ENCODE peak calls at places on chromosomes 12 and 14, in seven cellular contexts. One of them, this sample, is unnamed.

GRCh38 chr14:50839048-50839447 is 8.1 kb upstream of the NIN start:
- DNase-seq in activated T-helper 1 cell treated with anti-CD3 and anti-CD28 coated beads, Interleukin-2, amount 50 U/mL, for 16 hours: no peak
- DNase-seq in stimulated activated CD4-positive, alpha-beta T cell treated with anti-CD3 and anti-CD28 coated beads, Interleukin-2, amount 100 ng/mL, for 4 hours: no peak
- DNase-seq in H9: no peak
- DNase-seq in fibroblast of lung: peak
- DNase-seq in AG10803: no peak
- DNase-seq in iris pigment epithelial cell: peak
- DNase-seq in this sample: no peak

GRCh38 chr12:124563809-124564208 is 3.6 kb downstream of the NCOR2 start:
- DNase-seq in H9: no peak
- DNase-seq in activated T-helper 1 cell treated with anti-CD3 and anti-CD28 coated beads, Interleukin-2, amount 50 U/mL, for 16 hours: no peak
- DNase-seq in fibroblast of lung: no peak
- DNase-seq in stimulated activated CD4-positive, alpha-beta T cell treated with anti-CD3 and anti-CD28 coated beads, Interleukin-2, amount 100 ng/mL, for 4 hours: no peak
- DNase-seq in iris pigment epithelial cell: no peak
- DNase-seq in AG10803: no peak
- DNase-seq in this sample: no peak

GRCh38 chr14:83958359-83958758 is 1571.6 kb upstream of the FLRT2 start:
- DNase-seq in H9: no peak
- DNase-seq in fibroblast of lung: no peak
- DNase-seq in iris pigment epithelial cell: no peak
- DNase-seq in stimulated activated CD4-positive, alpha-beta T cell treated with anti-CD3 and anti-CD28 coated beads, Interleukin-2, amount 100 ng/mL, for 4 hours: no peak
- DNase-seq in AG10803: no peak
- DNase-seq in activated T-helper 1 cell treated with anti-CD3 and anti-CD28 coated beads, Interleukin-2, amount 50 U/mL, for 16 hours: no peak
- DNase-seq in this sample: no peak

GRCh38 chr14:35369701-35370191 is 34.8 kb downstream of the NFKBIA start:
- DNase-seq in AG10803: no peak
- DNase-seq in stimulated activated CD4-positive, alpha-beta T cell treated with anti-CD3 and anti-CD28 coated beads, Interleukin-2, amount 100 ng/mL, for 4 hours: no peak
- DNase-seq in iris pigment epithelial cell: peak
- DNase-seq in H9: no peak
- DNase-seq in activated T-helper 1 cell treated with anti-CD3 and anti-CD28 coated beads, Interleukin-2, amount 50 U/mL, for 16 hours: no peak
- DNase-seq in fibroblast of lung: peak
- DNase-seq in this sample: no peak

GRCh38 chr12:25241171-25242020 is 9.3 kb downstream of the KRAS start:
- DNase-seq in stimulated activated CD4-positive, alpha-beta T cell treated with anti-CD3 and anti-CD28 coated beads, Interleukin-2, amount 100 ng/mL, for 4 hours: peak
- DNase-seq in AG10803: peak
- DNase-seq in activated T-helper 1 cell treated with anti-CD3 and anti-CD28 coated beads, Interleukin-2, amount 50 U/mL, for 16 hours: no peak
- DNase-seq in fibroblast of lung: peak
- DNase-seq in iris pigment epithelial cell: peak
- DNase-seq in H9: no peak
- DNase-seq in this sample: no peak

GRCh38 chr14:25150934-25151790 is 101.2 kb upstream of the STXBP6 start:
- DNase-seq in H9: no peak
- DNase-seq in stimulated activated CD4-positive, alpha-beta T cell treated with anti-CD3 and anti-CD28 coated beads, Interleukin-2, amount 100 ng/mL, for 4 hours: no peak
- DNase-seq in AG10803: peak
- DNase-seq in activated T-helper 1 cell treated with anti-CD3 and anti-CD28 coated beads, Interleukin-2, amount 50 U/mL, for 16 hours: no peak
- DNase-seq in fibroblast of lung: peak
- DNase-seq in iris pigment epithelial cell: peak
- DNase-seq in this sample: no peak

GRCh38 chr14:34420547-34421150 is 41.4 kb downstream of the SPTSSA start:
- DNase-seq in stimulated activated CD4-positive, alpha-beta T cell treated with anti-CD3 and anti-CD28 coated beads, Interleukin-2, amount 100 ng/mL, for 4 hours: no peak
- DNase-seq in fibroblast of lung: no peak
- DNase-seq in AG10803: no peak
- DNase-seq in activated T-helper 1 cell treated with anti-CD3 and anti-CD28 coated beads, Interleukin-2, amount 50 U/mL, for 16 hours: no peak
- DNase-seq in H9: no peak
- DNase-seq in iris pigment epithelial cell: no peak
- DNase-seq in this sample: no peak

GRCh38 chr12:42873401-42873800 is 283.9 kb upstream of the PRICKLE1 start:
- DNase-seq in fibroblast of lung: peak
- DNase-seq in activated T-helper 1 cell treated with anti-CD3 and anti-CD28 coated beads, Interleukin-2, amount 50 U/mL, for 16 hours: no peak
- DNase-seq in AG10803: no peak
- DNase-seq in H9: no peak
- DNase-seq in stimulated activated CD4-positive, alpha-beta T cell treated with anti-CD3 and anti-CD28 coated beads, Interleukin-2, amount 100 ng/mL, for 4 hours: no peak
- DNase-seq in iris pigment epithelial cell: peak
- DNase-seq in this sample: no peak

GRCh38 chr14:61119006-61119405 is 138.0 kb downstream of the SLC38A6 start:
- DNase-seq in fibroblast of lung: no peak
- DNase-seq in H9: no peak
- DNase-seq in iris pigment epithelial cell: no peak
- DNase-seq in activated T-helper 1 cell treated with anti-CD3 and anti-CD28 coated beads, Interleukin-2, amount 50 U/mL, for 16 hours: no peak
- DNase-seq in AG10803: no peak
- DNase-seq in stimulated activated CD4-positive, alpha-beta T cell treated with anti-CD3 and anti-CD28 coated beads, Interleukin-2, amount 100 ng/mL, for 4 hours: no peak
- DNase-seq in this sample: no peak

GRCh38 chr12:10457760-10458159 is 4.6 kb upstream of the KLRC1 start:
- DNase-seq in stimulated activated CD4-positive, alpha-beta T cell treated with anti-CD3 and anti-CD28 coated beads, Interleukin-2, amount 100 ng/mL, for 4 hours: no peak
- DNase-seq in H9: peak
- DNase-seq in fibroblast of lung: no peak
- DNase-seq in iris pigment epithelial cell: no peak
- DNase-seq in activated T-helper 1 cell treated with anti-CD3 and anti-CD28 coated beads, Interleukin-2, amount 50 U/mL, for 16 hours: no peak
- DNase-seq in AG10803: no peak
- DNase-seq in this sample: no peak

GRCh38 chr14:33714527-33715222 is 236.2 kb downstream of the EGLN3 start:
- DNase-seq in iris pigment epithelial cell: peak
- DNase-seq in fibroblast of lung: peak
- DNase-seq in activated T-helper 1 cell treated with anti-CD3 and anti-CD28 coated beads, Interleukin-2, amount 50 U/mL, for 16 hours: no peak
- DNase-seq in AG10803: peak
- DNase-seq in H9: no peak
- DNase-seq in stimulated activated CD4-positive, alpha-beta T cell treated with anti-CD3 and anti-CD28 coated beads, Interleukin-2, amount 100 ng/mL, for 4 hours: no peak
- DNase-seq in this sample: no peak

GRCh38 chr12:78293039-78293686 is 462.5 kb downstream of the NAV3 start:
- DNase-seq in stimulated activated CD4-positive, alpha-beta T cell treated with anti-CD3 and anti-CD28 coated beads, Interleukin-2, amount 100 ng/mL, for 4 hours: no peak
- DNase-seq in iris pigment epithelial cell: peak
- DNase-seq in fibroblast of lung: peak
- DNase-seq in H9: no peak
- DNase-seq in AG10803: peak
- DNase-seq in activated T-helper 1 cell treated with anti-CD3 and anti-CD28 coated beads, Interleukin-2, amount 50 U/mL, for 16 hours: no peak
- DNase-seq in this sample: no peak

GRCh38 chr14:22896351-22896750 is 13.3 kb downstream of the REM2 start:
- DNase-seq in activated T-helper 1 cell treated with anti-CD3 and anti-CD28 coated beads, Interleukin-2, amount 50 U/mL, for 16 hours: no peak
- DNase-seq in H9: no peak
- DNase-seq in fibroblast of lung: no peak
- DNase-seq in iris pigment epithelial cell: no peak
- DNase-seq in AG10803: no peak
- DNase-seq in stimulated activated CD4-positive, alpha-beta T cell treated with anti-CD3 and anti-CD28 coated beads, Interleukin-2, amount 100 ng/mL, for 4 hours: no peak
- DNase-seq in this sample: no peak

GRCh38 chr12:131943389-131943788 is 6.4 kb upstream of the EP400 start:
- DNase-seq in stimulated activated CD4-positive, alpha-beta T cell treated with anti-CD3 and anti-CD28 coated beads, Interleukin-2, amount 100 ng/mL, for 4 hours: no peak
- DNase-seq in iris pigment epithelial cell: no peak
- DNase-seq in activated T-helper 1 cell treated with anti-CD3 and anti-CD28 coated beads, Interleukin-2, amount 50 U/mL, for 16 hours: no peak
- DNase-seq in AG10803: no peak
- DNase-seq in H9: peak
- DNase-seq in fibroblast of lung: no peak
- DNase-seq in this sample: no peak

This sample was measured in right lobe of liver.